ENCODE peak calls at places on chromosome 1, in seven cellular contexts. X is GM20000; K is putamen; E is anterior cingulate cortex; B is A549; Z is stimulated activated CD8-positive, alpha-beta memory T cell treated with anti-CD3 and anti-CD28 coated beads, Interleukin-2, amount 100 ng/mL, for 1 hour; Y is NCI-H1105 treated with DMSO at 0.1 percent for 48 hours. I is an unnamed sample.

GRCh38 chr1:45512641-45513054 is 9.0 kb downstream of the PRDX1 start:
- DNase-seq in X (peak), K (no peak), E (no peak), B (peak), Z (peak), Y (peak), I (peak)

GRCh38 chr1:148160421-148161251 is 8.6 kb upstream of the NBPF11 start:
- DNase-seq in X (peak), K (no peak), E (no peak), B (no peak), Z (no peak), Y (no peak), I (no peak)

GRCh38 chr1:3731543-3731942 is 20.7 kb upstream of the CCDC27 start:
- DNase-seq in X (no peak), K (peak), E (no peak), B (no peak), Z (no peak), Y (no peak), I (peak)

GRCh38 chr1:161549652-161550051 is at the start of gene FCGR3A:
- DNase-seq in X (no peak), K (no peak), E (no peak), B (no peak), Z (no peak), Y (no peak), I (no peak)

GRCh38 chr1:231177971-231178370 is 16.1 kb downstream of the TRIM67 start:
- DNase-seq in X (no peak), K (no peak), E (no peak), B (no peak), Z (no peak), Y (no peak), I (no peak)

GRCh38 chr1:6274102-6274501 is 13.2 kb upstream of the GPR153 start:
- DNase-seq in X (no peak), K (no peak), E (no peak), B (no peak), Z (no peak), Y (no peak), I (no peak)

GRCh38 chr1:158124034-158124433 is 56.7 kb upstream of the CD1D start:
- DNase-seq in X (no peak), K (no peak), E (no peak), B (no peak), Z (no peak), Y (peak), I (no peak)

GRCh38 chr1:156943756-156944155 is 23.3 kb downstream of the LRRC71 start:
- DNase-seq in X (no peak), K (no peak), E (no peak), B (no peak), Z (no peak), Y (no peak), I (no peak)

GRCh38 chr1:245258271-245258920 is 103.6 kb downstream of the KIF26B start:
- DNase-seq in X (no peak), K (no peak), E (no peak), B (no peak), Z (no peak), Y (peak), I (no peak)

GRCh38 chr1:162554258-162554657 is 7.3 kb upstream of the UAP1 start:
- DNase-seq in X (no peak), K (no peak), E (no peak), B (no peak), Z (no peak), Y (no peak), I (no peak)

GRCh38 chr1:62057631-62058290 is 136.9 kb upstream of the L1TD1 start:
- DNase-seq in X (no peak), K (no peak), E (no peak), B (no peak), Z (no peak), Y (no peak), I (no peak)

GRCh38 chr1:46062651-46063319 is 69.6 kb downstream of the PIK3R3 start:
- DNase-seq in X (no peak), K (no peak), E (no peak), B (no peak), Z (no peak), Y (no peak), I (peak)

GRCh38 chr1:3543076-3544049 is 67.9 kb downstream of the MEGF6 start:
- DNase-seq in X (no peak), K (no peak), E (no peak), B (peak), Z (no peak), Y (no peak), I (no peak)

GRCh38 chr1:188371295-188371806 is 1542.6 kb downstream of the PLA2G4A start:
- DNase-seq in X (no peak), K (no peak), E (no peak), B (no peak), Z (no peak), Y (no peak), I (no peak)